ENCODE peak calls at places on chromosomes 16 and 17, in four cellular contexts. H is H9, B is H1, Z is trophoblast cell. T is an unnamed sample.

GRCh38 chr16:83473109-83473508 is 334.7 kb upstream of the HSBP1 start:
- DNase-seq in H (peak; percentile 1), B (peak; percentile 24), Z (no peak), T (no peak)

GRCh38 chr16:52451971-52452421 is 94.9 kb downstream of the TOX3 start:
- DNase-seq in H (no peak), B (no peak), Z (no peak), T (no peak)

GRCh38 chr16:79897444-79898146 is 297.1 kb upstream of the MAF start:
- DNase-seq in H (no peak), B (no peak), Z (no peak), T (no peak)

GRCh38 chr17:15263680-15264079 is 1.4 kb downstream of the PMP22 start:
- DNase-seq in H (peak; percentile 8), B (no peak), Z (no peak), T (no peak)

GRCh38 chr17:50479522-50480141 is 972 bp downstream of the RSAD1 start:
- DNase-seq in H (peak; percentile 94), B (peak; percentile 75), Z (peak; percentile 70), T (peak; percentile 95)

GRCh38 chr17:62052765-62053338 is 12.2 kb downstream of the MED13 start:
- DNase-seq in H (no peak), B (no peak), Z (no peak), T (no peak)

GRCh38 chr16:68370221-68370920 is 59.6 kb downstream of the PRMT7 start:
- DNase-seq in H (no peak), B (no peak), Z (no peak), T (no peak)

GRCh38 chr17:79510071-79510470 is 100.8 kb downstream of the RBFOX3 start:
- DNase-seq in H (no peak), B (no peak), Z (no peak), T (no peak)

GRCh38 chr17:40561871-40562611 is 3.2 kb downstream of the CCR7 start:
- DNase-seq in H (peak; percentile 42), B (no peak), Z (no peak), T (no peak)

GRCh38 chr16:89449726-89450335 is 40.5 kb downstream of the ANKRD11 start:
- DNase-seq in H (no peak), B (no peak), Z (peak; percentile 54), T (peak; percentile 74)

GRCh38 chr16:75329933-75330332 is 78.5 kb upstream of the BCAR1 start:
- DNase-seq in H (no peak), B (no peak), Z (no peak), T (no peak)

GRCh38 chr16:27920391-27920891 is 143.1 kb downstream of the GSG1L start:
- DNase-seq in H (peak; percentile 83), B (peak; percentile 62), Z (peak; percentile 71), T (peak; percentile 85)

GRCh38 chr17:67194134-67194533 is 50.9 kb downstream of the HELZ start:
- DNase-seq in H (no peak), B (no peak), Z (peak; percentile 78), T (peak; percentile 71)

GRCh38 chr16:30948956-30949654 is at the start of gene ORAI3:
- DNase-seq in H (peak; percentile 77), B (peak; percentile 79), Z (peak; percentile 96), T (peak; percentile 74)

GRCh38 chr17:29593546-29594440 is 861 bp downstream of the ANKRD13B start:
- DNase-seq in H (peak; percentile 88), B (peak; percentile 72), Z (no peak), T (peak; percentile 87)

GRCh38 chr17:60134396-60135159 is 15.2 kb upstream of the CA4 start:
- DNase-seq in H (no peak), B (peak; percentile 17), Z (no peak), T (no peak)

GRCh38 chr17:1997587-1998425 is 27.3 kb downstream of the RTN4RL1 start:
- DNase-seq in H (peak; percentile 76), B (peak; percentile 68), Z (no peak), T (peak; percentile 83)

GRCh38 chr17:21248495-21248894 is 4.7 kb downstream of the NATD1 start:
- DNase-seq in H (no peak), B (no peak), Z (no peak), T (no peak)

GRCh38 chr17:57197672-57198071 is 58.7 kb upstream of the MSI2 start:
- DNase-seq in H (no peak), B (no peak), Z (no peak), T (no peak)

GRCh38 chr17:7842950-7843535 is 9.0 kb downstream of the KDM6B start:
- DNase-seq in H (peak; percentile 74), B (peak; percentile 76), Z (peak; percentile 89), T (peak; percentile 85)

GRCh38 chr16:47008612-47009011 is 35.1 kb upstream of the DNAJA2 start:
- DNase-seq in H (no peak), B (no peak), Z (no peak), T (no peak)

GRCh38 chr16:84689126-84689525 is 10.7 kb upstream of the USP10 start:
- DNase-seq in H (no peak), B (no peak), Z (peak; percentile 49), T (no peak)

GRCh38 chr16:77873066-77873465 is 84.7 kb downstream of the VAT1L start:
- DNase-seq in H (no peak), B (no peak), Z (no peak), T (no peak)

GRCh38 chr16:48075398-48075797 is 80.4 kb downstream of the ABCC12 start:
- DNase-seq in H (no peak), B (no peak), Z (no peak), T (no peak)

GRCh38 chr16:1014771-1015495 is 33.4 kb downstream of the SOX8 start:
- DNase-seq in H (no peak), B (no peak), Z (peak; percentile 77), T (no peak)

GRCh38 chr16:74691093-74691855 is 9.4 kb downstream of the MLKL start:
- DNase-seq in H (no peak), B (no peak), Z (peak; percentile 64), T (no peak)

GRCh38 chr16:90043526-90043925 is 24.3 kb upstream of the DBNDD1 start:
- DNase-seq in H (no peak), B (no peak), Z (no peak), T (no peak)

GRCh38 chr17:49523706-49524472 is 28.8 kb downstream of the NGFR start:
- DNase-seq in H (peak; percentile 29), B (peak; percentile 45), Z (no peak), T (no peak)

GRCh38 chr17:51135956-51136355 is 15.3 kb upstream of the SPAG9 start:
- DNase-seq in H (no peak), B (no peak), Z (no peak), T (no peak)

GRCh38 chr17:64531955-64532371 is 25.2 kb downstream of the CEP95 start:
- DNase-seq in H (no peak), B (no peak), Z (no peak), T (no peak)

GRCh38 chr17:64532409-64532808 is 25.6 kb downstream of the CEP95 start:
- DNase-seq in H (no peak), B (no peak), Z (no peak), T (no peak)

GRCh38 chr17:64533784-64534183 is 27.0 kb downstream of the CEP95 start:
- DNase-seq in H (no peak), B (no peak), Z (no peak), T (no peak)

GRCh38 chr17:64527914-64528313 is 21.1 kb downstream of the CEP95 start:
- DNase-seq in H (no peak), B (no peak), Z (no peak), T (no peak)

DNA sequence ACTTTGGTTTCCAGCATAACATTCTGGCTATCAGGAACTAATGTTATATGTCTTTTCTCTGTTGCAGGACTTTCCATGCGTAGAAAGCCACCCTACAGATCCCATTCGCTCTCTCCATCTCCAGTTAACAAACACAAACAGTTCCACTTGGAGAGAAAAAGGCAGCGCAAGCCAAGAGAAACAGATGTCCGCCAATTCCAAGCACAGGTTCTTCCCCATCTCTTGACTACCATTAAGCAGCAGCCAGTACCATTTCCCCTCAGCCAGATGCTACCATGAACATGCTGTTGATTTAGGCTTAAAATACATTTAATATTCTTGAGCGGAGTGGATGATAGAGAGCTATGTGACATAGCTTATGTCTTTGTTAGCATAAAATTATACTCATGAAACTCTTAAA is 22.4 kb downstream of the CEP95 start:
- DNase-seq in H (no peak), B (no peak), Z (no peak), T (no peak)
- H2BK5ac ChIP-seq in H (no peak overlapping the region), B (no peak overlapping the region), Z (no peak overlapping the region), T (no peak overlapping the region)

DNA sequence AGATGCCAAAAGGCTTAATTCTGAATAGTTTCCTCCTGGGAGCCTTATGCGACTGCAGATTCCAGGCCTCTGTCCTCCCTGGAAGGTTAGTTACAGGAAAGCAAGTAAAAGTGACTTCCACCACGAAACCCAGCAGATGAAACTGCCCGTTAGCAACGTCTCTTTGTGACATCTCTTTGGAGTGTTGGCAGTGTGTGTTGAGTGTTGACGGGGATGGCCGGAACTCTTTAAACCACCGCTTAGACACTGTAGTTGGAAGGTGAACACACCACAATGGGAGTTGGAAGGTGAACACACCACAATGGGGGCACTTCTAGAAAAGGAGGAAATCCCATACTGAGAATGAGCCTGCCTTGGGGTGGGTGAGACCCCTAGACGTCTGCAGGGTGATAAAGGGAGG is 858 bp downstream of the SKAP1 start:
- DNase-seq in H (no peak), B (no peak), Z (no peak), T (peak; percentile 45)
- H3K79me2 ChIP-seq in H (no peaks in the 10 kb centered on the region), B (no peaks in the 10 kb centered on the region), Z (no peaks in the 10 kb centered on the region), T (no peaks in the 10 kb centered on the region)

DNA sequence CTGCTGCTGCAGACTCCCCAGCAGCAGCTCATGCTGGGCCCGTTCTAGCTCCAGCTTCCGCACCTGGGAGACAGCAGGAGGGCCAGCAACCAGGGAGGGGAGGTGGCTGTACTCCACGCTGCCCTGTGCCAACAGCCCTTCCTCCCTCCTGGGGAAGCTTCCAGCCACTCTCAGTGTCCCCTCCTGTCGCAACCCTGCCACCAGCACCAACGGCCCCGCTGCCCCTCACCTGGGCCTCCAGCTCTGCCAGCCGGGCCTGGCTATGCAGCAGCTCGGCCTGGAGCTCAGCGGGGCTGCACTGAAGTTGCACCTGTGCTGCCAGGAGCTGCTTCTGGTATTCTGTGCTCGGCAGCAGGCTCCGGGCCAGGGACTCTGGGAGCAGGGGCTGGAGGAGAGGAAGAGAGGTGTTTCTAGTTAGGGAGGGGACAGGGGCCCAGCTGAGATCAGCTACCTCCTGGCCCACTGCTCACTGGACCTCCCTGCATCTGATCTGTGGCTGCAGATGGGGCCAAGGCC is 15.4 kb upstream of the MRPL38 start:
- DNase-seq in H (no peak), B (no peak), Z (no peak), T (no peak)
- H2BK5ac ChIP-seq in H (no peak overlapping the region), B (no peak overlapping the region), Z (no peak overlapping the region), T (no peak overlapping the region)

DNA sequence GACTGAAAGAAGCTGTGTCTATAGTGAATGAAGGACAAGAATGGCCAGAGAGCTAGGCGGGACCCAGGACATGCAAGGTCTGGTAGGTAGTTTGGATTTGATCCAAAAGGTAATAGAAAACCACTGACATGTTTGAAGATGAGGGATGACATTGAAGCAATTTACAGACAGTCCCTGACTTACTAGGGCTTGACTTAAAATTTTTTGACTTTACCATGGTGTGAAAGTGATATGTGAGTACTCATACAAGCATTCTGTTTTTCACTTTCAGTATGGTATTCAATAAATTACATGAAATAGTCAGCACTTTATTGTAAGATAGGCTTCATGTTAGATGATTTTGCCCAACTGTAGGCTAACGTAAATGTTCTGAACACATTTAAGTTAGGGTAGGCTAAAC is 7.7 kb downstream of the CYB5B start:
- DNase-seq in H (no peak), B (no peak), Z (no peak), T (no peak)
- H3K79me2 ChIP-seq in H (peaks cover 17% of the 10 kb centered on the region), B (peaks cover 71% of the 10 kb centered on the region), Z (no peaks in the 10 kb centered on the region), T (peaks cover 35% of the 10 kb centered on the region)